ENCODE peak calls at places on chromosomes 16 and 17, in ten cellular contexts. I, T, L, P, G, Y, B, Z, N and V are unnamed samples. For H3K4me1 and H3K27me3, the result is how much of the 10 kb centered on the place peaks cover.

GRCh38 chr17:45147102-45147580 is 1.1 kb upstream of the HEXIM1 start:
- DNase-seq in I (no peak), T (peak), L (peak), P (peak), G (no peak), Y (no peak), B (no peak), Z (no peak), N (peak), V (no peak)

GRCh38 chr17:34990921-34991365 is 10.6 kb downstream of the LIG3 start:
- DNase-seq in I (no peak), T (no peak), L (peak), P (no peak), G (no peak), Y (peak), B (peak), Z (no peak), N (no peak), V (no peak)

GRCh38 chr16:66682271-66682670 is 14.3 kb downstream of the CMTM4 start:
- DNase-seq in I (no peak), T (no peak), L (no peak), P (no peak), G (no peak), Y (no peak), B (no peak), Z (no peak), N (no peak), V (no peak)

GRCh38 chr16:19822534-19822933 is 62.1 kb downstream of the GPRC5B start:
- DNase-seq in I (no peak), T (no peak), L (no peak), P (no peak), G (no peak), Y (no peak), B (no peak), Z (no peak), N (no peak), V (no peak)

GRCh38 chr17:58968662-58969061 is 138.0 kb downstream of the TRIM37 start:
- DNase-seq in I (no peak), T (no peak), L (no peak), P (no peak), G (no peak), Y (no peak), B (no peak), Z (no peak), N (no peak), V (no peak)

GRCh38 chr16:85645021-85645589 is 32.0 kb downstream of the GSE1 start:
- DNase-seq in I (no peak), T (no peak), L (peak), P (peak), G (no peak), Y (no peak), B (peak), Z (peak), N (no peak), V (no peak)

GRCh38 chr17:14922421-14922820 is 342.7 kb downstream of the PMP22 start:
- DNase-seq in I (no peak), T (no peak), L (no peak), P (no peak), G (no peak), Y (no peak), B (no peak), Z (no peak), N (no peak), V (no peak)

GRCh38 chr17:66777689-66778225 is 57.2 kb upstream of the CACNG5 start:
- DNase-seq in I (no peak), T (no peak), L (no peak), P (no peak), G (no peak), Y (no peak), B (no peak), Z (no peak), N (peak), V (no peak)

GRCh38 chr17:58412910-58413630 is 4.3 kb downstream of the RNF43 start:
- DNase-seq in I (peak), T (no peak), L (no peak), P (no peak), G (no peak), Y (no peak), B (no peak), Z (peak), N (no peak), V (no peak)

GRCh38 chr16:79599256-79599836 is 1.2 kb downstream of the MAF start:
- DNase-seq in I (no peak), T (no peak), L (no peak), P (peak), G (peak), Y (peak), B (no peak), Z (no peak), N (peak), V (no peak)

GRCh38 chr16:67951485-67951884 is 7.6 kb upstream of the LCAT start:
- DNase-seq in I (no peak), T (no peak), L (no peak), P (no peak), G (peak), Y (no peak), B (no peak), Z (no peak), N (no peak), V (no peak)

GRCh38 chr16:71540-72341 is 690 bp downstream of the RHBDF1 start:
- DNase-seq in I (peak), T (peak), L (peak), P (peak), G (peak), Y (peak), B (peak), Z (peak), N (peak), V (no peak)

GRCh38 chr17:68749742-68750562 is 148.8 kb upstream of the FAM20A start:
- DNase-seq in I (no peak), T (no peak), L (no peak), P (no peak), G (no peak), Y (no peak), B (no peak), Z (peak), N (no peak), V (no peak)

GRCh38 chr16:48499822-48500440 is 110.0 kb downstream of the N4BP1 start:
- DNase-seq in I (no peak), T (peak), L (no peak), P (no peak), G (peak), Y (peak), B (peak), Z (no peak), N (no peak), V (peak)

GRCh38 chr17:34354637-34355036 is 1.6 kb upstream of the CCL13 start:
- DNase-seq in I (no peak), T (no peak), L (no peak), P (no peak), G (no peak), Y (no peak), B (no peak), Z (no peak), N (no peak), V (no peak)

GRCh38 chr16:79821911-79822310 is 221.4 kb upstream of the MAF start:
- DNase-seq in I (no peak), T (no peak), L (peak), P (no peak), G (no peak), Y (no peak), B (no peak), Z (no peak), N (no peak), V (peak)

GRCh38 chr16:1991588-1992474 is 2.1 kb downstream of the SYNGR3 start:
- DNase-seq in I (peak), T (peak), L (peak), P (peak), G (peak), Y (peak), B (peak), Z (no peak), N (peak), V (peak)

GRCh38 chr16:75293746-75294145 is 42.3 kb upstream of the BCAR1 start:
- DNase-seq in I (no peak), T (no peak), L (no peak), P (no peak), G (no peak), Y (no peak), B (no peak), Z (no peak), N (no peak), V (no peak)

GRCh38 chr17:82315703-82316358 is 1.6 kb downstream of the CD7 start:
- DNase-seq in I (no peak), T (no peak), L (no peak), P (peak), G (no peak), Y (no peak), B (no peak), Z (no peak), N (no peak), V (no peak)

GRCh38 chr16:88014201-88014781 is 63.1 kb downstream of the BANP start:
- DNase-seq in I (no peak), T (no peak), L (peak), P (peak), G (peak), Y (no peak), B (no peak), Z (peak), N (peak), V (no peak)

GRCh38 chr17:676060-676745 is 38.4 kb downstream of the VPS53 start:
- DNase-seq in I (no peak), T (peak), L (no peak), P (no peak), G (no peak), Y (no peak), B (no peak), Z (no peak), N (no peak), V (no peak)

GRCh38 chr16:54287018-54287757 is 601 bp upstream of the IRX3 start:
- DNase-seq in I (no peak), T (no peak), L (no peak), P (peak), G (no peak), Y (peak), B (no peak), Z (no peak), N (peak), V (no peak)

GRCh38 chr17:58452738-58453137 is 35.4 kb upstream of the RNF43 start:
- DNase-seq in I (no peak), T (no peak), L (no peak), P (no peak), G (no peak), Y (no peak), B (no peak), Z (no peak), N (no peak), V (no peak)

GRCh38 chr16:62620259-62620658 is 584.0 kb upstream of the CDH8 start:
- DNase-seq in I (no peak), T (no peak), L (no peak), P (no peak), G (no peak), Y (no peak), B (no peak), Z (no peak), N (no peak), V (no peak)

GRCh38 chr16:62625291-62625690 is 589.1 kb upstream of the CDH8 start:
- DNase-seq in I (no peak), T (no peak), L (no peak), P (no peak), G (no peak), Y (no peak), B (no peak), Z (no peak), N (no peak), V (no peak)
- TF ChIP-seq POLR2AphosphoS5 in I (no peak), T (no peak), L (no peak), P (no peak), G (no peak), Y (no peak), B (no peak), Z (no peak), N (no peak), V (no peak)

GRCh38 chr17:64707077-64707591 is 45.0 kb upstream of the SMURF2 start:
- DNase-seq in I (no peak), T (peak), L (peak), P (no peak), G (peak), Y (peak), B (peak), Z (peak), N (peak), V (peak)
- H3K4me1 ChIP-seq in I (under half), T (under half), L (under half), P (under half), G (under half), Y (under half), B (under half), Z (half or more), N (under half), V (under half)

GRCh38 chr17:43312011-43312410 is 78.2 kb upstream of the RNU2-1 start:
- DNase-seq in I (no peak), T (no peak), L (no peak), P (no peak), G (no peak), Y (no peak), B (no peak), Z (no peak), N (no peak), V (no peak)
- H3K27me3 ChIP-seq in I (under half), T (under half), L (under half), P (under half), G (under half), Y (under half), B (under half), Z (under half), N (under half), V (under half)

GRCh38 chr17:64442550-64442971 is 6.4 kb upstream of the MILR1 start:
- DNase-seq in I (no peak), T (no peak), L (no peak), P (peak), G (no peak), Y (no peak), B (no peak), Z (no peak), N (no peak), V (no peak)

GRCh38 chr17:64443086-64443760 is 5.7 kb upstream of the MILR1 start:
- DNase-seq in I (no peak), T (no peak), L (no peak), P (no peak), G (no peak), Y (no peak), B (no peak), Z (no peak), N (no peak), V (no peak)

GRCh38 chr17:64437944-64438525 is 10.9 kb upstream of the MILR1 start:
- DNase-seq in I (no peak), T (no peak), L (no peak), P (no peak), G (no peak), Y (no peak), B (no peak), Z (no peak), N (no peak), V (no peak)

GRCh38 chr17:64447526-64447925 is 1.4 kb upstream of the MILR1 start:
- DNase-seq in I (no peak), T (no peak), L (no peak), P (no peak), G (no peak), Y (no peak), B (no peak), Z (no peak), N (no peak), V (no peak)

DNA sequence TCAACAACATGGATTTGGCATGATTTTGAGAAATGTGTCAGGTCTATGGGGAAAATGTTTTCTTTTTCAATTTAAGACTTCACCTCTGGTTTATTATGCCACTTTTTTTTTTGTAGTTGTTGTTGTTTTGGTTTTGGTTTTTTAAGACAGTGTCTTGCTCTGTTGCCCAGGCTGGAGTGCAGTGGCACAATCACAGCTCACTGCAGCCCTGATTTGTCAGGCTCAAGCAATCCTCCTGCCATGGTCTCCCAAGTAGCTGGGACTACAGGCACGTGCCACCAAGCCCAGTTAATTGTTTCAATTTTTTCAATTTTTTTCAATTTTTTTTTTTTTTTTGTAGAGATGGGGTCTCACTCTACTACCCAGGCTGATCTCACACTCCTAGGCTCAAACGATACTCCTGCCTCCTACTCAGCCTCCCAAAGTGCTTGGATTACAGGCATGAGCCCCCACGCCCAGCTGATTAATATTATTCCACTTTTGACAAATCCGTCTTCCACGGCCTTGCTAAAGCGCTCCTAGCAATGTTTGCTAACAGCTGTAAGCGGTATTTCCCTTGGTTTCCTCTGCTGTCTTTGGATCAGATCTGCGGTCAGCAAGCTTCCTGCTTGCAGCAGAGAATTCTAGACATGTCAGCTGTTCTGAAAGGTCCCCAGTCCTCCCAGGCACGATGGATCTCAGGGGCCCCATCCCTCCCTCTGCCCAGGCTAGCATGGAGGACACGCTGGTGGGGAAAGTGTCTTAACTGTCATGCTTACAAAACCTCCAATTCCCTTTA is 7.0 kb upstream of the MILR1 start:
- DNase-seq in I (no peak), T (no peak), L (no peak), P (no peak), G (peak), Y (no peak), B (peak), Z (peak), N (no peak), V (no peak)
- TF ChIP-seq POLR2AphosphoS5 in I (no peak), T (no peak), L (no peak), P (peak), G (no peak), Y (no peak), B (no peak), Z (no peak), N (no peak), V (no peak)

GRCh38 chr17:41480136-41480535 is 815 bp downstream of the KRT35 start:
- DNase-seq in I (no peak), T (no peak), L (no peak), P (no peak), G (no peak), Y (no peak), B (no peak), Z (no peak), N (no peak), V (no peak)

GRCh38 chr17:41478240-41478639 is 2.7 kb downstream of the KRT35 start:
- DNase-seq in I (no peak), T (no peak), L (no peak), P (no peak), G (no peak), Y (no peak), B (no peak), Z (no peak), N (no peak), V (no peak)

GRCh38 chr17:41480581-41480980 is 370 bp downstream of the KRT35 start:
- DNase-seq in I (no peak), T (no peak), L (no peak), P (no peak), G (no peak), Y (no peak), B (no peak), Z (no peak), N (no peak), V (no peak)

GRCh38 chr17:41483531-41483930 is 2.6 kb upstream of the KRT35 start:
- DNase-seq in I (no peak), T (no peak), L (no peak), P (no peak), G (no peak), Y (no peak), B (no peak), Z (no peak), N (no peak), V (no peak)

GRCh38 chr17:41481051-41481450 is at the start of gene KRT35:
- DNase-seq in I (no peak), T (no peak), L (no peak), P (no peak), G (no peak), Y (no peak), B (no peak), Z (no peak), N (no peak), V (no peak)
- H3K4me1 ChIP-seq in I (under half), T (under half), L (under half), P (under half), G (under half), Y (under half), B (under half), Z (under half), N (under half), V (under half)

DNA sequence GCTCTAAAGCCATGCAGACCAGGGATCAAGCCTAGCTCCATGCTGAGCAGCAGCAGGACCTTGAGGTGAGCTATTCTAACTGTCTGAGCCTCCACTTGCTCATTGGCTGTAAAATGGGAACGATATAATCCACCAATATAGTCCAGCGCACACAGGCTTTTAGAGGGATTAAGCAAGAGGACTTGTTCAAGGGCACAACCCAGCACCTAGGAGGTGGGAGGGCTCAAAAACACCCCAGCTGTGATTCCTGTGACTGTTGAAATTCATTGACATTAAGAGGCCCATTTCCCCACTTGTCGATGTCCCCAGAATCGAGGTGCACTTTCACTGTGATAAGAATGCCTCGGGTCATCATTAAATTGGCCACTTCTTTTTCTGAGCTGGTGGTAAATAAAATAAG is 4.1 kb downstream of the USH1G start:
- DNase-seq in I (no peak), T (no peak), L (no peak), P (no peak), G (no peak), Y (no peak), B (no peak), Z (no peak), N (no peak), V (no peak)
- H3K27me3 ChIP-seq in I (under half), T (under half), L (under half), P (under half), G (under half), Y (under half), B (half or more), Z (half or more), N (under half), V (half or more)

DNA sequence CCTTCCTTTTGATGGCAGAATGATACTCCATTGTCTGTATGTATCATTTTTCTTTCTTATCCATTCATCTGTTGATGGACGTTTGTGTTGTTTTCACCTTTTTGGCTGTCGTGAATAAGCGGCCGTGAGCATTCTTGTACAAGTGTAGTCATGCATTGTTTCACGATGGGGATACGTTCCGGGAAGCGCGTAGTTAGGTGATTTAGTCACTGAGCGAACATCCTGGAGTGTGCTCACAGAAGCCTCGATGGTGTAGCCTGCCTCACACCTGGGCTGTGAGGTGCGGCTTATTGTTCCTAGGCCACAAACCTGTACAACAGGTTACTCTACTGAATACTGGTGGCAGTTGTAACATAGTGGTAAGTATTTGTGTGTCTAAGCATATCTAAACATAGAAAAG is 136.5 kb downstream of the CMIP start:
- DNase-seq in I (no peak), T (peak), L (peak), P (no peak), G (no peak), Y (peak), B (peak), Z (no peak), N (no peak), V (no peak)
- TF ChIP-seq POLR2AphosphoS5 in I (no peak), T (peak), L (peak), P (peak), G (no peak), Y (peak), B (peak), Z (no peak), N (peak), V (no peak)

GRCh38 chr17:17121162-17121561 is 78.9 kb downstream of the MPRIP start:
- DNase-seq in I (no peak), T (no peak), L (no peak), P (no peak), G (no peak), Y (no peak), B (peak), Z (no peak), N (no peak), V (no peak)
- H3K4me1 ChIP-seq in I (under half), T (under half), L (half or more), P (under half), G (under half), Y (under half), B (under half), Z (under half), N (under half), V (half or more)

GRCh38 chr16:3187798-3188674 is at the start of gene OR1F1:
- DNase-seq in I (peak), T (no peak), L (no peak), P (peak), G (no peak), Y (no peak), B (no peak), Z (peak), N (no peak), V (no peak)
- H3K27me3 ChIP-seq in I (under half), T (half or more), L (half or more), P (half or more), G (half or more), Y (half or more), B (half or more), Z (under half), N (half or more), V (half or more)